ENCODE peak calls at places on chromosome 16, in six cellular contexts. One of them, this sample, is unnamed.

GRCh38 chr16:54673353-54673752 is 257.3 kb upstream of the IRX5 start:
- DNase-seq in transverse colon: no peak
- DNase-seq in A549: peak
- DNase-seq in ovary: no peak
- DNase-seq in heart left ventricle: no peak
- DNase-seq in GM12878: no peak
- DNase-seq in this sample: no peak

GRCh38 chr16:46854846-46855245 is 23.9 kb upstream of the C16orf87 start:
- DNase-seq in ovary: no peak
- DNase-seq in A549: no peak
- DNase-seq in GM12878: no peak
- DNase-seq in heart left ventricle: no peak
- DNase-seq in transverse colon: no peak
- DNase-seq in this sample: no peak

GRCh38 chr16:31253642-31254045 is 6.1 kb upstream of the ITGAM start:
- DNase-seq in GM12878: no peak
- DNase-seq in heart left ventricle: no peak
- DNase-seq in ovary: no peak
- DNase-seq in transverse colon: peak
- DNase-seq in A549: peak
- DNase-seq in this sample: peak

GRCh38 chr16:28140788-28141618 is 70.8 kb downstream of the XPO6 start:
- DNase-seq in GM12878: peak
- DNase-seq in ovary: no peak
- DNase-seq in transverse colon: peak
- DNase-seq in heart left ventricle: no peak
- DNase-seq in A549: no peak
- DNase-seq in this sample: no peak

GRCh38 chr16:83137326-83137770 is 510.6 kb downstream of the CDH13 start:
- DNase-seq in heart left ventricle: no peak
- DNase-seq in transverse colon: peak
- DNase-seq in ovary: peak
- DNase-seq in GM12878: no peak
- DNase-seq in A549: peak
- DNase-seq in this sample: no peak

GRCh38 chr16:383326-384020 is 1.7 kb upstream of the PGAP6 start:
- DNase-seq in A549: no peak
- DNase-seq in transverse colon: peak
- DNase-seq in heart left ventricle: no peak
- DNase-seq in ovary: no peak
- DNase-seq in GM12878: peak
- DNase-seq in this sample: no peak

GRCh38 chr16:64445649-64446048 is 676.2 kb downstream of the CDH11 start:
- DNase-seq in ovary: no peak
- DNase-seq in A549: no peak
- DNase-seq in heart left ventricle: no peak
- DNase-seq in transverse colon: no peak
- DNase-seq in GM12878: no peak
- DNase-seq in this sample: no peak

GRCh38 chr16:78478267-78478821 is 378.9 kb downstream of the WWOX start:
- DNase-seq in transverse colon: no peak
- DNase-seq in GM12878: no peak
- DNase-seq in heart left ventricle: no peak
- DNase-seq in A549: peak
- DNase-seq in ovary: no peak
- DNase-seq in this sample: no peak

GRCh38 chr16:86403056-86403455 is 107.3 kb upstream of the FOXF1 start:
- DNase-seq in GM12878: no peak
- DNase-seq in A549: no peak
- DNase-seq in ovary: no peak
- DNase-seq in transverse colon: no peak
- DNase-seq in heart left ventricle: no peak
- DNase-seq in this sample: no peak

GRCh38 chr16:83441523-83441922 is 366.3 kb upstream of the HSBP1 start:
- DNase-seq in GM12878: no peak
- DNase-seq in heart left ventricle: no peak
- DNase-seq in transverse colon: no peak
- DNase-seq in A549: no peak
- DNase-seq in ovary: no peak
- DNase-seq in this sample: no peak

GRCh38 chr16:47016700-47017133 is 43.2 kb upstream of the DNAJA2 start:
- DNase-seq in A549: no peak
- DNase-seq in GM12878: peak
- DNase-seq in ovary: no peak
- DNase-seq in heart left ventricle: no peak
- DNase-seq in transverse colon: no peak
- DNase-seq in this sample: no peak

GRCh38 chr16:79325211-79325610 is 275.3 kb downstream of the MAF start:
- DNase-seq in transverse colon: no peak
- DNase-seq in GM12878: no peak
- DNase-seq in heart left ventricle: no peak
- DNase-seq in A549: no peak
- DNase-seq in ovary: no peak
- DNase-seq in this sample: no peak

GRCh38 chr16:87471278-87472141 is 21.3 kb downstream of the ZCCHC14 start:
- DNase-seq in GM12878: no peak
- DNase-seq in transverse colon: no peak
- DNase-seq in ovary: no peak
- DNase-seq in A549: no peak
- DNase-seq in heart left ventricle: no peak
- DNase-seq in this sample: no peak

GRCh38 chr16:8251298-8251697 is 339.0 kb downstream of the TMEM114 start:
- DNase-seq in transverse colon: no peak
- DNase-seq in GM12878: no peak
- DNase-seq in heart left ventricle: no peak
- DNase-seq in A549: no peak
- DNase-seq in ovary: no peak
- DNase-seq in this sample: no peak

GRCh38 chr16:63652091-63652490 is 1469.8 kb downstream of the CDH11 start:
- DNase-seq in heart left ventricle: no peak
- DNase-seq in GM12878: no peak
- DNase-seq in transverse colon: no peak
- DNase-seq in A549: no peak
- DNase-seq in ovary: no peak
- DNase-seq in this sample: no peak

GRCh38 chr16:24685539-24686432 is 43.7 kb upstream of the TNRC6A start:
- DNase-seq in A549: peak
- DNase-seq in GM12878: no peak
- DNase-seq in ovary: peak
- DNase-seq in transverse colon: peak
- DNase-seq in heart left ventricle: peak
- DNase-seq in this sample: no peak

GRCh38 chr16:31298340-31298739 is 38.6 kb downstream of the ITGAM start:
- DNase-seq in heart left ventricle: no peak
- DNase-seq in transverse colon: no peak
- DNase-seq in ovary: no peak
- DNase-seq in GM12878: no peak
- DNase-seq in A549: no peak
- DNase-seq in this sample: no peak

GRCh38 chr16:66135376-66135775 is 231.1 kb upstream of the CDH5 start:
- DNase-seq in heart left ventricle: no peak
- DNase-seq in transverse colon: peak
- DNase-seq in A549: no peak
- DNase-seq in ovary: peak
- DNase-seq in GM12878: no peak
- DNase-seq in this sample: peak

GRCh38 chr16:65372171-65372570 is 250.3 kb upstream of the CDH11 start:
- DNase-seq in GM12878: no peak
- DNase-seq in ovary: no peak
- DNase-seq in heart left ventricle: no peak
- DNase-seq in A549: no peak
- DNase-seq in transverse colon: no peak
- DNase-seq in this sample: no peak

GRCh38 chr16:87822571-87822970 is 46.7 kb downstream of the SLC7A5 start:
- DNase-seq in transverse colon: no peak
- DNase-seq in A549: no peak
- DNase-seq in GM12878: no peak
- DNase-seq in ovary: no peak
- DNase-seq in heart left ventricle: no peak
- DNase-seq in this sample: no peak

GRCh38 chr16:620700-621525 is 9.9 kb upstream of the WFIKKN1 start:
- DNase-seq in GM12878: no peak
- DNase-seq in heart left ventricle: no peak
- DNase-seq in A549: no peak
- DNase-seq in transverse colon: no peak
- DNase-seq in ovary: no peak
- DNase-seq in this sample: no peak

GRCh38 chr16:81261049-81261648 is 22.7 kb downstream of the BCO1 start:
- DNase-seq in heart left ventricle: no peak
- DNase-seq in ovary: no peak
- DNase-seq in GM12878: no peak
- DNase-seq in A549: peak
- DNase-seq in transverse colon: no peak
- DNase-seq in this sample: no peak

GRCh38 chr16:85446846-85447656 is 166.1 kb upstream of the GSE1 start:
- DNase-seq in heart left ventricle: no peak
- DNase-seq in ovary: no peak
- DNase-seq in A549: no peak
- DNase-seq in transverse colon: peak
- DNase-seq in GM12878: peak
- DNase-seq in this sample: no peak

GRCh38 chr16:22195695-22196558 is 10.2 kb upstream of the EEF2K start:
- DNase-seq in ovary: peak
- DNase-seq in A549: peak
- DNase-seq in GM12878: peak
- DNase-seq in heart left ventricle: peak
- DNase-seq in transverse colon: peak
- DNase-seq in this sample: peak
- TF ChIP-seq POLR2A in ovary: peak
- TF ChIP-seq POLR2A in A549: peak
- TF ChIP-seq POLR2A in GM12878: peak
- TF ChIP-seq POLR2A in heart left ventricle: no peak
- TF ChIP-seq POLR2A in transverse colon: peak
- TF ChIP-seq POLR2A in this sample: no peak

GRCh38 chr16:89289428-89290395 is 72.2 kb downstream of the ZNF778 start:
- DNase-seq in transverse colon: peak
- DNase-seq in heart left ventricle: peak
- DNase-seq in A549: peak
- DNase-seq in ovary: peak
- DNase-seq in GM12878: no peak
- DNase-seq in this sample: no peak
- H3K4me3 ChIP-seq in transverse colon: no peak
- H3K4me3 ChIP-seq in heart left ventricle: no peak
- H3K4me3 ChIP-seq in A549: no peak
- H3K4me3 ChIP-seq in ovary: no peak
- H3K4me3 ChIP-seq in GM12878: no peak
- H3K4me3 ChIP-seq in this sample: no peak

DNA sequence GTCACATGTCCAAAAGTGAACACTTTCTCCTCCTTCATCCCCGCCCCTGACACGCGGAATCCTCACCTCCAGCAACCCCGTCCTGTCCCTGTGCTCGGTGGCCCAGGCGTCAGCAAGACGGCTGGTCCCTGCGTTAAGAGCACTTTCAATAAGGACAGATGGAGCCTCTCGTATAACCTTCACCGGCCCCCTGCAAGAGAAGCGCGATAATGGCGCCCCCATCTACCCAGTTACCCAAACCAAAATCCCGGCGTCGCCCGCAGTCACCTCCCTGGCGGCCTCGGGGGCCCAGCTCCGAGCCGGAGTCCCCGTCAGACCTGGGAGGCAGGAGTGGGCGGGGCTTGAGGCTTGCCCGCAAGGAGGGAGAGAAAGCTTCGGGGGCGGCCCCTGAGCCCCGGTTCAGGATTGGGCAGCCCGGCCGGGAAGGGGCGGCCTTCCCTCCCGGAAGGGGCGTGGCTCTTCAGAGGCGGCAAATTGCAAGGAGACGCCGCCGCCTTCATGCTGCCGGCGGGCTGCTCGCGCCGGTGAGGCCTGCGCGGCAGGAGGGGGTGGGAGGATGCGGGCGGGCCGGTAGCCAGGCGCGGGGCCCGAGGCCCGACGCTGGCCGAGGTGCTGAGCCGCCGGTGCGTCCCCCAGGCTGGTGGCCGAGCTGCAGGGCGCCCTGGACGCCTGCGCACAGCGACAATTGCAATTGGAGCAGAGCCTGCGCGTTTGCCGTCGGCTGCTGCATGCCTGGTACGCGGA is at the start of gene TEDC2:
- DNase-seq in GM12878: peak
- DNase-seq in ovary: peak
- DNase-seq in transverse colon: peak
- DNase-seq in A549: peak
- DNase-seq in heart left ventricle: peak
- DNase-seq in this sample: peak
- TF ChIP-seq POLR2A in GM12878: peak
- TF ChIP-seq POLR2A in ovary: no peak
- TF ChIP-seq POLR2A in transverse colon: no peak
- TF ChIP-seq POLR2A in A549: peak
- TF ChIP-seq POLR2A in heart left ventricle: no peak
- TF ChIP-seq POLR2A in this sample: no peak

GRCh38 chr16:67163903-67164558 is 514 bp upstream of the HSF4 start:
- DNase-seq in heart left ventricle: peak
- DNase-seq in ovary: peak
- DNase-seq in A549: no peak
- DNase-seq in GM12878: no peak
- DNase-seq in transverse colon: no peak
- DNase-seq in this sample: no peak
- H3K4me3 ChIP-seq in heart left ventricle: peak
- H3K4me3 ChIP-seq in ovary: peak
- H3K4me3 ChIP-seq in A549: no peak
- H3K4me3 ChIP-seq in GM12878: peak
- H3K4me3 ChIP-seq in transverse colon: no peak
- H3K4me3 ChIP-seq in this sample: peak

GRCh38 chr16:71723537-71724319 is 773 bp downstream of the PHLPP2 start:
- DNase-seq in GM12878: no peak
- DNase-seq in transverse colon: peak
- DNase-seq in A549: peak
- DNase-seq in heart left ventricle: peak
- DNase-seq in ovary: peak
- DNase-seq in this sample: peak
- TF ChIP-seq POLR2A in GM12878: peak
- TF ChIP-seq POLR2A in transverse colon: peak
- TF ChIP-seq POLR2A in A549: peak
- TF ChIP-seq POLR2A in heart left ventricle: no peak
- TF ChIP-seq POLR2A in ovary: peak
- TF ChIP-seq POLR2A in this sample: no peak

DNA sequence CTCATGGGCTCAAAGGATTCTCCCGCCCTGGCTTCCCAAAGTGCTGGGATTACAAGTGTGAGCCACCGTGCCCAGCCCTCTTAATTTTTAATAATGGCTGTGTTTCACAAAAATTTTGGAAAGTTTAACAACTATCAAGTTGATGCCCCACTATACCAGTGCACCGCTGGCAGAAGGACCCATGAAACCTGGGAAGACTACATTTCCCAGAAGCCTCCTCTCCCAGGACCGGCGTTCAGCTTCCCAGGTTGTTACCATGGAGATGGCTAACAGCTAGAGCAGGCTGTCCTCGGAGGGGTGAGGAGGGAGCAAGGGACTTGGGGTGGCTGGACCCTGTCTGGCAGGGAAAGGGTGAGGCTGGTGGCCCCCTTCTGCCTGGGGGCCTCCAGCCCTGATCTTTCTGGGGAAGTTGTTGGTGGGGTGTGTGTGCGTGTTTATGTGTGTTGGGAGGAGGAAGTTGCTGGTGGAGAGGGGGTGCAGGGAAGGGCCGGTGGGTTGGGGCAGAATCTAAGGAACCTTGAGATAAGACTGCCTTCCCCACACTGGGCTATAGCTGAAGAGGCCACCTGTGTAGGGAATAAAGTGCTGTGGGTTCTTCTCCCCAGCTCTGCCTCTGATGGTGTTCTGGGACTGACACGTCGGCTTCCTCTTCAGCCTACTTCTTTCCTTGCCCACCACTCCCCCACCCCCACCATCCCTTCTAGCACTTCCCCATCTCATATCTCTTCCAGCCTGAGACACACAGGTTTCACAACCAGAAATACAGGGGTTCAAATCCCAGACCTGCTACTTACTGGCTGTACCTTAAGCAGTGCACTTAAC is at the start of gene DRC7:
- DNase-seq in transverse colon: peak
- DNase-seq in heart left ventricle: no peak
- DNase-seq in GM12878: no peak
- DNase-seq in ovary: no peak
- DNase-seq in A549: peak
- DNase-seq in this sample: peak
- H3K4me3 ChIP-seq in transverse colon: no peak
- H3K4me3 ChIP-seq in heart left ventricle: no peak
- H3K4me3 ChIP-seq in GM12878: no peak
- H3K4me3 ChIP-seq in ovary: no peak
- H3K4me3 ChIP-seq in A549: peak
- H3K4me3 ChIP-seq in this sample: no peak